ENCODE peak calls at places on chromosomes 2 and 18, in six cellular contexts. R is head of caudate nucleus; Y is fibroblast of lung; T is CD4-positive, alpha-beta T cell; D is astrocyte; C is activated naive CD4-positive, alpha-beta T cell treated with Interleukin-2 at 50 U/mL for 16 hours. G is an unnamed sample.

GRCh38 chr2:121721926-121722325 is 14.7 kb downstream of the NIFK start:
- DNase-seq in R (no peak), Y (peak), T (no peak), D (peak), C (peak), G (no peak)

GRCh38 chr2:74917702-74918619 is 40.5 kb upstream of the POLE4 start:
- DNase-seq in R (no peak), Y (peak), T (no peak), D (peak), C (no peak), G (no peak)

GRCh38 chr18:33870059-33870458 is 292.0 kb downstream of the ASXL3 start:
- DNase-seq in R (no peak), Y (peak), T (no peak), D (peak), C (no peak), G (no peak)

GRCh38 chr2:172438064-172438421 is 10.7 kb downstream of the ITGA6 start:
- DNase-seq in R (no peak), Y (no peak), T (no peak), D (no peak), C (peak), G (no peak)

GRCh38 chr2:237692601-237693079 is 65.3 kb downstream of the LRRFIP1 start:
- DNase-seq in R (no peak), Y (no peak), T (no peak), D (no peak), C (no peak), G (no peak)

GRCh38 chr2:238415036-238415764 is 11.5 kb upstream of the ASB1 start:
- DNase-seq in R (no peak), Y (no peak), T (no peak), D (no peak), C (no peak), G (no peak)

GRCh38 chr2:234328444-234328990 is 168.4 kb downstream of the ARL4C start:
- DNase-seq in R (no peak), Y (no peak), T (no peak), D (no peak), C (no peak), G (no peak)

GRCh38 chr2:61425605-61426155 is 45.2 kb downstream of the USP34 start:
- DNase-seq in R (no peak), Y (no peak), T (no peak), D (no peak), C (no peak), G (no peak)

GRCh38 chr18:21826196-21826595 is 85.6 kb downstream of the MIB1 start:
- DNase-seq in R (no peak), Y (peak), T (no peak), D (peak), C (no peak), G (no peak)

GRCh38 chr2:172090044-172090946 is 5.0 kb downstream of the DLX1 start:
- DNase-seq in R (no peak), Y (no peak), T (no peak), D (no peak), C (no peak), G (no peak)

GRCh38 chr2:16119741-16120140 is 179.4 kb downstream of the MYCN start:
- DNase-seq in R (no peak), Y (no peak), T (no peak), D (no peak), C (no peak), G (no peak)

GRCh38 chr2:128313076-128313836 is 5.4 kb downstream of the HS6ST1 start:
- DNase-seq in R (peak), Y (no peak), T (no peak), D (peak), C (no peak), G (no peak)

GRCh38 chr18:74722237-74722636 is 124.6 kb downstream of the ZNF407 start:
- DNase-seq in R (no peak), Y (peak), T (no peak), D (peak), C (no peak), G (no peak)

GRCh38 chr2:101704816-101705565 is 7.5 kb downstream of the MAP4K4 start:
- DNase-seq in R (no peak), Y (peak), T (no peak), D (peak), C (no peak), G (no peak)

GRCh38 chr18:68796936-68797690 is 767 bp upstream of the CCDC102B start:
- DNase-seq in R (no peak), Y (peak), T (no peak), D (peak), C (no peak), G (no peak)

GRCh38 chr2:170843656-170844055 is 27.0 kb downstream of the GAD1 start:
- DNase-seq in R (no peak), Y (peak), T (no peak), D (peak), C (no peak), G (no peak)

GRCh38 chr18:47166235-47166634 is 9.9 kb downstream of the IER3IP1 start:
- DNase-seq in R (no peak), Y (no peak), T (no peak), D (no peak), C (no peak), G (no peak)

GRCh38 chr18:77061946-77062517 is 70.6 kb downstream of the MBP start:
- DNase-seq in R (peak), Y (no peak), T (no peak), D (no peak), C (no peak), G (no peak)

GRCh38 chr2:54318810-54319209 is 62.8 kb upstream of the TSPYL6 start:
- DNase-seq in R (no peak), Y (no peak), T (no peak), D (no peak), C (no peak), G (no peak)

GRCh38 chr2:10382313-10383061 is 65.6 kb downstream of the ODC1 start:
- DNase-seq in R (no peak), Y (no peak), T (peak), D (no peak), C (peak), G (no peak)

GRCh38 chr2:134446431-134447091 is 192.7 kb downstream of the MGAT5 start:
- DNase-seq in R (no peak), Y (peak), T (no peak), D (peak), C (no peak), G (no peak)

GRCh38 chr2:238449909-238450417 is 23.2 kb downstream of the ASB1 start:
- DNase-seq in R (no peak), Y (peak), T (no peak), D (no peak), C (no peak), G (peak)

GRCh38 chr18:28080876-28081300 is 96.0 kb downstream of the CDH2 start:
- DNase-seq in R (no peak), Y (no peak), T (no peak), D (peak), C (no peak), G (no peak)

GRCh38 chr18:44708451-44709083 is 27.9 kb downstream of the SETBP1 start:
- DNase-seq in R (no peak), Y (peak), T (no peak), D (peak), C (no peak), G (no peak)

GRCh38 chr2:215377283-215377682 is 58.6 kb downstream of the FN1 start:
- DNase-seq in R (no peak), Y (no peak), T (no peak), D (no peak), C (no peak), G (no peak)

GRCh38 chr2:239588451-239589269 is 187.8 kb upstream of the HDAC4 start:
- DNase-seq in R (no peak), Y (no peak), T (no peak), D (no peak), C (no peak), G (no peak)

GRCh38 chr2:139000087-139000486 is 219.9 kb upstream of the NXPH2 start:
- DNase-seq in R (no peak), Y (no peak), T (no peak), D (no peak), C (no peak), G (no peak)

GRCh38 chr2:9800975-9801723 is 42.1 kb upstream of the TAF1B start:
- DNase-seq in R (no peak), Y (peak), T (no peak), D (peak), C (peak), G (no peak)

GRCh38 chr2:109237792-109238191 is 108.8 kb downstream of the SH3RF3 start:
- DNase-seq in R (no peak), Y (no peak), T (no peak), D (no peak), C (no peak), G (no peak)

GRCh38 chr2:67268806-67269205 is 128.3 kb upstream of the ETAA1 start:
- DNase-seq in R (no peak), Y (peak), T (no peak), D (peak), C (no peak), G (no peak)